ENCODE peak calls at places on chromosome 6, in six cellular contexts. Q, L, K, H, U and I are unnamed samples.
A peak's percentile ranks its signal among the peaks of the same experiment; 100 is the strongest.

GRCh38 chr6:138592698-138593097 is 93.4 kb upstream of the NHSL1 start:
- DNase-seq in Q (peak; percentile 49), L (no peak), K (no peak), H (no peak), U (no peak), I (no peak)

GRCh38 chr6:73299171-73300073 is 36.4 kb upstream of the KHDC1 start:
- DNase-seq in Q (no peak), L (no peak), K (no peak), H (no peak), U (no peak), I (no peak)

GRCh38 chr6:155372256-155372655 is 58.0 kb upstream of the TFB1M start:
- DNase-seq in Q (no peak), L (no peak), K (no peak), H (no peak), U (no peak), I (no peak)

GRCh38 chr6:80179691-80180090 is 73.2 kb downstream of the BCKDHB start:
- DNase-seq in Q (no peak), L (no peak), K (no peak), H (no peak), U (no peak), I (no peak)

GRCh38 chr6:33075568-33076405 is at the start of gene HLA-DPB1:
- DNase-seq in Q (peak; percentile 87), L (peak; percentile 16), K (peak; percentile 58), H (peak; percentile 66), U (no peak), I (peak; percentile 40)

GRCh38 chr6:105194591-105194990 is 14.8 kb upstream of the POPDC3 start:
- DNase-seq in Q (no peak), L (no peak), K (no peak), H (no peak), U (no peak), I (no peak)

GRCh38 chr6:66605971-66606370 is 898.9 kb upstream of the EYS start:
- DNase-seq in Q (no peak), L (no peak), K (no peak), H (no peak), U (no peak), I (no peak)

GRCh38 chr6:136429681-136430080 is 120.5 kb downstream of the MAP7 start:
- DNase-seq in Q (no peak), L (no peak), K (peak; percentile 33), H (no peak), U (no peak), I (no peak)

GRCh38 chr6:159988983-159989454 is 20.1 kb downstream of the IGF2R start:
- DNase-seq in Q (no peak), L (no peak), K (no peak), H (peak; percentile 23), U (no peak), I (no peak)

GRCh38 chr6:153131037-153131981 is at the start of gene RGS17:
- DNase-seq in Q (no peak), L (peak; percentile 10), K (peak; percentile 14), H (peak; percentile 77), U (peak; percentile 46), I (peak; percentile 55)

GRCh38 chr6:106729848-106730247 is 100.5 kb downstream of the QRSL1 start:
- DNase-seq in Q (no peak), L (no peak), K (no peak), H (no peak), U (no peak), I (no peak)

GRCh38 chr6:129370268-129370916 is 339.6 kb downstream of the ARHGAP18 start:
- DNase-seq in Q (no peak), L (no peak), K (peak; percentile 30), H (peak; percentile 15), U (peak; percentile 37), I (peak; percentile 56)

GRCh38 chr6:20159781-20160540 is 52.3 kb downstream of the MBOAT1 start:
- DNase-seq in Q (no peak), L (no peak), K (no peak), H (no peak), U (no peak), I (peak; percentile 19)

GRCh38 chr6:33761922-33762629 is 15.4 kb upstream of the IP6K3 start:
- DNase-seq in Q (peak; percentile 11), L (peak; percentile 39), K (peak; percentile 16), H (peak; percentile 70), U (peak; percentile 77), I (peak; percentile 62)

GRCh38 chr6:144999127-144999526 is 714.0 kb downstream of the UTRN start:
- DNase-seq in Q (no peak), L (no peak), K (no peak), H (no peak), U (no peak), I (no peak)

GRCh38 chr6:10598084-10598960 is 77.2 kb downstream of the GCNT2 start:
- DNase-seq in Q (no peak), L (peak; percentile 28), K (no peak), H (no peak), U (no peak), I (no peak)

GRCh38 chr6:143877584-143878271 is 13.5 kb downstream of the ZC2HC1B start:
- DNase-seq in Q (no peak), L (no peak), K (no peak), H (no peak), U (no peak), I (no peak)

GRCh38 chr6:1396952-1397868 is 7.8 kb downstream of the FOXF2 start:
- DNase-seq in Q (peak; percentile 64), L (peak; percentile 31), K (peak; percentile 71), H (peak; percentile 91), U (peak; percentile 67), I (peak; percentile 29)

GRCh38 chr6:6734463-6735455 is 146.2 kb downstream of the LY86 start:
- DNase-seq in Q (no peak), L (no peak), K (peak; percentile 26), H (no peak), U (peak; percentile 33), I (no peak)

GRCh38 chr6:6556162-6556737 is 32.3 kb upstream of the LY86 start:
- DNase-seq in Q (no peak), L (peak; percentile 57), K (no peak), H (no peak), U (no peak), I (no peak)

GRCh38 chr6:683742-684440 is 9.0 kb downstream of the EXOC2 start:
- DNase-seq in Q (no peak), L (peak; percentile 38), K (peak; percentile 65), H (peak; percentile 91), U (no peak), I (no peak)

GRCh38 chr6:159008656-159009288 is 8.8 kb upstream of the RSPH3 start:
- DNase-seq in Q (peak; percentile 51), L (peak; percentile 14), K (peak; percentile 40), H (no peak), U (no peak), I (no peak)

GRCh38 chr6:30130887-30131862 is 4.8 kb upstream of the TRIM40 start:
- DNase-seq in Q (peak; percentile 74), L (peak; percentile 60), K (peak; percentile 81), H (peak; percentile 88), U (peak; percentile 59), I (peak; percentile 63)

GRCh38 chr6:73888050-73888449 is 192.0 kb downstream of the CD109 start:
- DNase-seq in Q (no peak), L (no peak), K (no peak), H (no peak), U (no peak), I (no peak)

GRCh38 chr6:2708456-2708855 is 42.3 kb downstream of the MYLK4 start:
- DNase-seq in Q (no peak), L (no peak), K (no peak), H (no peak), U (no peak), I (no peak)

GRCh38 chr6:144500886-144501285 is 215.8 kb downstream of the UTRN start:
- DNase-seq in Q (no peak), L (no peak), K (no peak), H (no peak), U (no peak), I (no peak)

GRCh38 chr6:26123675-26124549 is 36.7 kb downstream of the HFE start:
- DNase-seq in Q (peak; percentile 88), L (peak; percentile 96), K (peak; percentile 99), H (peak; percentile 94), U (peak; percentile 85), I (peak; percentile 98)

GRCh38 chr6:16056263-16056870 is 72.5 kb upstream of the MYLIP start:
- DNase-seq in Q (no peak), L (peak; percentile 11), K (no peak), H (peak; percentile 13), U (no peak), I (no peak)